ENCODE peak calls at places on chromosomes 4 and X, in ten cellular contexts. P, H, T, C, F, B, D, M, V and G are unnamed samples.

GRCh38 chr4:184270808-184271413 is 53.2 kb upstream of the ENPP6 start:
- DNase-seq in D (no peak), M (no peak), V (no peak), F (no peak), B (no peak), T (no peak), H (no peak), C (no peak), P (no peak), G (no peak)

GRCh38 chr4:34731045-34731444 is 1513.3 kb downstream of the ARAP2 start:
- DNase-seq in D (no peak), H (no peak), P (no peak), M (no peak), B (no peak), V (no peak), F (no peak), T (no peak), C (no peak), G (no peak)

GRCh38 chrX:129925305-129926092 is 19.5 kb downstream of the UTP14A start:
- DNase-seq in H (peak), V (peak), C (peak), D (peak), P (peak), M (peak), B (peak), F (peak), T (peak), G (peak)

GRCh38 chr4:133095591-133095990 is 53.5 kb upstream of the PCDH10 start:
- DNase-seq in T (no peak), F (no peak), P (no peak), M (no peak), B (no peak), V (no peak), D (no peak), H (no peak), C (peak), G (no peak)

GRCh38 chr4:74631338-74631737 is 163.0 kb downstream of the BTC start:
- DNase-seq in F (no peak), V (no peak), D (no peak), B (no peak), H (no peak), C (peak), T (no peak), P (no peak), M (peak), G (no peak)

GRCh38 chr4:186472948-186473347 is 82.4 kb downstream of the MTNR1A start:
- DNase-seq in P (no peak), B (no peak), F (no peak), M (no peak), T (no peak), H (no peak), D (no peak), V (no peak), C (peak), G (no peak)

GRCh38 chr4:137614491-137614890 is 82.2 kb upstream of the PCDH18 start:
- DNase-seq in T (no peak), F (no peak), H (no peak), V (no peak), B (no peak), P (no peak), M (no peak), C (no peak), D (no peak), G (no peak)

GRCh38 chr4:57184378-57185031 is 74.3 kb upstream of the IGFBP7 start:
- DNase-seq in T (no peak), H (no peak), M (no peak), P (no peak), C (no peak), B (no peak), V (no peak), D (no peak), F (no peak), G (no peak)

GRCh38 chr4:98284640-98285046 is 23.5 kb downstream of the RAP1GDS1 start:
- DNase-seq in B (no peak), M (no peak), C (peak), F (no peak), D (no peak), P (no peak), H (no peak), T (peak), V (no peak), G (no peak)

GRCh38 chr4:133062851-133063250 is 86.2 kb upstream of the PCDH10 start:
- DNase-seq in F (no peak), M (no peak), H (no peak), T (no peak), D (no peak), B (no peak), C (peak), P (no peak), V (no peak), G (no peak)

GRCh38 chrX:115650916-115651315 is 89.9 kb downstream of the PLS3 start:
- DNase-seq in M (peak), F (no peak), P (no peak), D (no peak), B (no peak), C (peak), V (no peak), H (no peak), T (peak), G (no peak)

GRCh38 chr4:56211202-56211601 is 176.1 kb downstream of the AASDH start:
- DNase-seq in M (no peak), P (no peak), T (no peak), F (no peak), D (no peak), C (no peak), B (no peak), V (no peak), H (no peak), G (no peak)

GRCh38 chr4:76767983-76768382 is 130.0 kb downstream of the SOWAHB start:
- DNase-seq in C (peak), M (peak), P (no peak), V (no peak), B (no peak), T (no peak), H (no peak), D (no peak), F (no peak), G (no peak)

GRCh38 chr4:5708171-5708828 is at the start of gene EVC2:
- DNase-seq in T (peak), D (no peak), C (peak), P (no peak), H (peak), F (peak), V (peak), M (peak), B (peak), G (no peak)